ENCODE peak calls at places on chromosomes 3 and 15, in ten cellular contexts. O, A, E, I, D, K, M, X, H and L are unnamed samples.

GRCh38 chr3:38640661-38641441 is 8.6 kb downstream of the SCN5A start:
- DNase-seq in M (no peak), I (no peak), K (no peak), H (no peak), X (no peak), E (no peak), D (no peak), O (no peak), A (no peak), L (no peak)

GRCh38 chr3:177279118-177279815 is 82.0 kb upstream of the TBL1XR1 start:
- DNase-seq in I (no peak), O (no peak), D (no peak), X (no peak), A (no peak), H (peak; percentile 40), M (no peak), K (no peak), E (no peak), L (no peak)

GRCh38 chr15:78264304-78265136 is at the start of gene DNAJA4:
- DNase-seq in A (peak; percentile 76), H (no peak), M (no peak), X (peak; percentile 80), D (peak; percentile 85), E (no peak), K (peak; percentile 70), I (no peak), O (peak; percentile 63), L (no peak)

GRCh38 chr3:111668912-111669488 is 73.9 kb upstream of the ZBED2 start:
- DNase-seq in K (no peak), A (no peak), O (peak; percentile 70), E (no peak), X (peak; percentile 60), D (no peak), I (no peak), H (peak; percentile 50), M (peak; percentile 37), L (peak; percentile 51)

GRCh38 chr3:53375019-53375418 is 27.7 kb upstream of the DCP1A start:
- DNase-seq in E (no peak), D (peak; percentile 46), A (peak; percentile 50), X (peak; percentile 56), I (no peak), O (peak; percentile 52), M (no peak), H (peak; percentile 69), K (peak; percentile 65), L (peak; percentile 46)

GRCh38 chr15:94168250-94168649 is 63.1 kb upstream of the MCTP2 start:
- DNase-seq in M (no peak), A (no peak), K (no peak), E (no peak), O (no peak), I (no peak), X (peak; percentile 23), D (no peak), H (peak; percentile 6), L (peak; percentile 11)

GRCh38 chr15:81303241-81304225 is 20.4 kb downstream of the STARD5 start:
- DNase-seq in I (no peak), D (no peak), X (peak; percentile 66), M (no peak), H (no peak), A (no peak), K (no peak), E (no peak), O (no peak), L (no peak)

GRCh38 chr3:52122491-52122890 is 31.7 kb downstream of the POC1A start:
- DNase-seq in D (peak; percentile 20), A (no peak), H (no peak), O (no peak), M (no peak), I (no peak), X (no peak), E (no peak), K (no peak), L (no peak)

GRCh38 chr15:38868326-38869114 is 303.9 kb upstream of the RASGRP1 start:
- DNase-seq in M (peak; percentile 73), D (peak; percentile 22), E (no peak), X (no peak), O (no peak), A (peak; percentile 58), K (no peak), I (peak; percentile 74), H (peak; percentile 11), L (no peak)

GRCh38 chr15:28987337-28987736 is 101.6 kb downstream of the APBA2 start:
- DNase-seq in A (no peak), M (no peak), O (no peak), E (no peak), I (no peak), D (no peak), X (no peak), H (no peak), K (no peak), L (no peak)

DNA sequence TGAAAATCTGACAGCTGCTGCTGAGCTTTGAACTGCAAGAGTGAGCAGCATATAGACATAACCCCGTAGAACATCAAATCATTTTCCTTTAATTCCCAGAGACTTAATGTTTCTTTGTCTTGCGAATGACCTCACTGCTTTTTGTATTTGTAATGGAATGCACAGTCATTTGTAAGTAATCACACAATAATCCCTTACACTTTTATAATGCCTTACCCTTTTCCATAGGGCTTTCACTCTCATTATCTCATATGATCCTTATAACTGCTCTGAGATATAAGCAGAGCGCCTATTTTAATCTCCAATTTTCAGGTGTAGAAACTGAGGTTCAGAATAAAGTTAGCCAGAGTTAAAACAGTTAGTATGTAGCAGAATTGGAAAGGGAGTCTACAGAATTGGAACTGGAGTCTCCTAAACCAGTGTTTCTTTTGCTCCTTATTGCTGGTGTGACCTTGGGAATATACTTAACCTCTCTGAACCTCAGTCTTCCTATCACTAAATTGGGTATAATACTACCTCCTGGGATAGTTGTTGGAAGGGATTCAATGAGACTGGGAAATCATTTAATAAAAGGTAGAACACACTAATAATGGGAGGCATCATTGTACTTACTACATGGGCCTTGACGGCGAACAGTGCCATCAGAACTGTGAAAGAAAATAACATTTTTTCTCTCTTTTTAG is 54.9 kb downstream of the LPP start:
- DNase-seq in H (no peak), I (no peak), A (no peak), D (no peak), K (no peak), O (no peak), X (no peak), E (no peak), M (peak; percentile 30), L (no peak)
- H3K4me3 ChIP-seq in H (no peak overlapping the region), I (no peak overlapping the region), A (no peak overlapping the region), D (no peak overlapping the region), K (no peak overlapping the region), O (no peak overlapping the region), X (no peak overlapping the region), E (no peak overlapping the region), M (no peak overlapping the region), L (no peak overlapping the region)

DNA sequence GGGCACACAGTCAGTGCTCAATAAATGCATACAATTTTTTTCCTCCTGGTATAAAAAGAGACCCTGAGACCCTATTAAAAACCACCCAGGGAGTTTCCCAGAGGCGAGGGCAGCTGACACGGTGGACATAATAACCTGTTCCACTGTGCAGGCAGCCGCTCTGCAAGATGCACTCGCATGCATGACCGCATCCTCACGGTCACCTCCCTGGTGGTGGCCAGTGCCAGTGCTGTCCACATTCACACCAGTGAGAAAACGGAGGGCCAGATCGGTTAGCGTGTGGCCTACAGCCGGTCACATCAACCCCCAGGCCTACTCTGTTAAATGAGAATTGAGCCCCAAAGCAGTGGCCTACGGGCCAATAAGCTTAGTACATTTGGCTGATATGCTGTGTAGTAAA is 24.8 kb downstream of the SH3BP5 start:
- DNase-seq in H (no peak), K (no peak), O (no peak), E (no peak), M (no peak), I (no peak), D (no peak), A (no peak), X (no peak), L (no peak)
- H3K4me3 ChIP-seq in H (no peak overlapping the region), K (no peak overlapping the region), O (no peak overlapping the region), E (no peak overlapping the region), M (no peak overlapping the region), I (no peak overlapping the region), D (no peak overlapping the region), A (no peak overlapping the region), X (no peak overlapping the region), L (no peak overlapping the region)

GRCh38 chr15:98775498-98776230 is 127.3 kb downstream of the IGF1R start:
- DNase-seq in D (no peak), I (no peak), A (no peak), E (no peak), X (no peak), H (no peak), M (no peak), K (no peak), O (no peak), L (no peak)

GRCh38 chr15:98778960-98779359 is 130.6 kb downstream of the IGF1R start:
- DNase-seq in X (no peak), O (no peak), H (no peak), A (no peak), I (no peak), E (no peak), D (no peak), K (no peak), M (no peak), L (no peak)

GRCh38 chr15:98778263-98778959 is 130.1 kb downstream of the IGF1R start:
- DNase-seq in D (no peak), K (no peak), O (no peak), X (no peak), E (no peak), A (no peak), H (no peak), M (no peak), I (no peak), L (no peak)

GRCh38 chr15:98776607-98777281 is 128.4 kb downstream of the IGF1R start:
- DNase-seq in O (no peak), X (peak; percentile 20), E (no peak), K (peak; percentile 33), H (peak; percentile 78), I (no peak), A (peak; percentile 39), M (no peak), D (peak; percentile 42), L (peak; percentile 82)

DNA sequence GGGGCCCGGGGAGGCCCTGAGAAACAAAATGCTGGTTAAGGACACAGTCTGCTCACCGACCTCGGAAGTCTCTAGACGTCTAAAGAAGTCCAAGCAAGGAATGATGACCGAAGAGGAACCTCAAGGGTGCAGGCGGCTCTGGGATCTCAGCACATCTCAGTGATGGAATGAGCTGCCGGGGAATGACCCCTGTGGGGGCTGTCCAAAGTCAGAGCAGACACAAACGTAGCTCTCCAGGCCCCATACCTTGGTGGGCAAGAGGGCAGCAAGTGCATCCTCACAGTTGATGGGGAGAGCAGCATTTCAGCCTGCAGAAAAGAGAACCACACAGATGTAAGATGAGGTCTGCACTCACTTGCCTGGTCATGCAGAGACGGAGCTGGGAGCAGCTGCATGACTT is 129.1 kb downstream of the IGF1R start:
- DNase-seq in A (no peak), M (no peak), E (no peak), H (no peak), K (no peak), X (no peak), I (no peak), D (no peak), O (no peak), L (no peak)
- H3K4me3 ChIP-seq in A (no peak overlapping the region), M (no peak overlapping the region), E (peak overlapping the region; percentile 1), H (no peak overlapping the region), K (no peak overlapping the region), X (no peak overlapping the region), I (no peak overlapping the region), D (no peak overlapping the region), O (no peak overlapping the region), L (peak overlapping the region; percentile 30)

DNA sequence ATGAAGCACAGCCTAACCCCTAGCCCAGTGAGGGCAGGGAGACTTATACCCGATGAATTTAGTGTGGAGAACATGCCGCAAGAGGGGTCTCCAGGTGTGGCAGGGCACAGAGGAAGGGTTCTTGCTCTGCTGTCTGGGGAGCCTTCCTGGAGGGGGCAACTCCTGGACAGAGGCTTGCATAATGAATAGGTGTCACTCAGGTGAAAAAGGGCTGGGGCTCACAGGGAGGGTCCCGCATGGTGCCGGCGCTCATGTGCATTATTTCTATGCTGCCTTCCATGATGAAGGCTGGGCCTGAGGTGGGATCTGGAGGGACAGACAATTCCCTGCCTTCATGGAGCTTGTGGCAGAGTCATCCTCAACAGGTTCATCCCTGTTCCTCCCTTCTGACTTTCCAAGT is 51.5 kb downstream of the ITGA11 start:
- DNase-seq in M (no peak), H (no peak), E (no peak), I (no peak), A (no peak), D (peak; percentile 7), O (no peak), K (no peak), X (no peak), L (no peak)
- H3K4me3 ChIP-seq in M (no peak overlapping the region), H (no peak overlapping the region), E (no peak overlapping the region), I (no peak overlapping the region), A (no peak overlapping the region), D (no peak overlapping the region), O (no peak overlapping the region), K (no peak overlapping the region), X (no peak overlapping the region), L (no peak overlapping the region)